ENCODE peak calls at places on chromosomes 13 and 19, in eight cellular contexts. T is activated CD8-positive, alpha-beta memory T cell treated with anti-CD3 and anti-CD28 coated beads, Interleukin-2, amount 50 U/mL, for 4 hours; O is heart left ventricle; Y is activated CD4-positive, alpha-beta T cell treated with anti-CD3 and anti-CD28 coated beads, Interleukin-2, amount 10 ng/mL, durations not matched to agents 7 days and 5 days; S is glutamatergic neuron; E is NCI-H2171; Q is uterus; I is nephron progenitor cell. M is an unnamed sample.

GRCh38 chr19:18046066-18046718 is 38.2 kb downstream of the ARRDC2 start:
- DNase-seq in T (no peak), O (no peak), Y (no peak), I (no peak), Q (no peak), S (no peak), E (peak), M (no peak)

GRCh38 chr13:50485979-50486935 is 357.2 kb downstream of the DLEU7 start:
- DNase-seq in T (no peak), E (peak), Y (no peak), S (no peak), O (no peak), Q (no peak), I (no peak), M (no peak)

GRCh38 chr13:48258002-48258401 is 25.0 kb downstream of the ITM2B start:
- DNase-seq in Y (no peak), E (no peak), Q (no peak), O (no peak), S (no peak), T (no peak), I (no peak), M (no peak)

GRCh38 chr13:45705145-45705695 is 3.1 kb downstream of the CBY2 start:
- DNase-seq in T (no peak), Q (no peak), E (no peak), I (no peak), S (no peak), Y (no peak), O (no peak), M (no peak)

GRCh38 chr13:99501952-99502310 is 659 bp downstream of the TM9SF2 start:
- DNase-seq in I (peak), Q (no peak), Y (peak), T (peak), O (peak), E (no peak), S (peak), M (no peak)

GRCh38 chr19:47623921-47624391 is 15.0 kb downstream of the BICRA start:
- DNase-seq in Q (no peak), I (no peak), S (no peak), T (no peak), Y (no peak), E (no peak), O (no peak), M (no peak)

GRCh38 chr13:48851707-48852106 is 124.0 kb upstream of the FNDC3A start:
- DNase-seq in E (no peak), O (no peak), T (no peak), S (no peak), Y (no peak), Q (no peak), I (no peak), M (no peak)

GRCh38 chr13:100602472-100603142 is 14.0 kb upstream of the GGACT start:
- DNase-seq in Q (peak), Y (no peak), S (no peak), I (no peak), E (no peak), O (no peak), T (no peak), M (no peak)

GRCh38 chr19:33712268-33712667 is 84.4 kb upstream of the KCTD15 start:
- DNase-seq in Y (no peak), Q (no peak), O (no peak), T (no peak), E (no peak), S (no peak), I (no peak), M (peak)

GRCh38 chr19:344625-345319 is at the start of gene MIER2:
- DNase-seq in Q (peak), O (peak), E (peak), I (peak), Y (peak), T (peak), S (peak), M (peak)

GRCh38 chr13:99967884-99968520 is 3.6 kb downstream of the ZIC5 start:
- DNase-seq in E (no peak), T (no peak), S (no peak), Y (no peak), Q (no peak), O (no peak), I (no peak), M (no peak)

GRCh38 chr19:50772408-50773311 is 2.4 kb downstream of the GPR32 start:
- DNase-seq in I (no peak), Y (no peak), T (no peak), E (no peak), O (no peak), S (no peak), Q (no peak), M (no peak)

GRCh38 chr13:84050551-84050950 is 168.3 kb upstream of the SLITRK1 start:
- DNase-seq in O (no peak), T (no peak), I (no peak), E (no peak), Q (no peak), S (no peak), Y (no peak), M (no peak)

GRCh38 chr19:18097217-18097992 is at the start of gene MAST3:
- DNase-seq in Q (peak), E (peak), Y (peak), S (peak), T (peak), I (peak), O (peak), M (peak)